ENCODE peak calls at places on chromosomes 1 and 21, in six cellular contexts. One of them, this sample, is unnamed.

GRCh38 chr1:184429342-184429741 is 42.5 kb downstream of the C1orf21 start:
- DNase-seq in endothelial cell: no peak
- DNase-seq in foreskin fibroblast: no peak
- DNase-seq in sciatic nerve: no peak
- DNase-seq in activated T-cell treated with anti-CD3 and anti-CD28 coated beads for 1 hour: no peak
- DNase-seq in HTR-8/SVneo: no peak
- DNase-seq in this sample: no peak

GRCh38 chr21:45246014-45246413 is 41.7 kb downstream of the POFUT2 start:
- DNase-seq in sciatic nerve: no peak
- DNase-seq in endothelial cell: no peak
- DNase-seq in foreskin fibroblast: no peak
- DNase-seq in activated T-cell treated with anti-CD3 and anti-CD28 coated beads for 1 hour: no peak
- DNase-seq in HTR-8/SVneo: no peak
- DNase-seq in this sample: no peak

GRCh38 chr1:72063364-72063763 is 219.0 kb downstream of the NEGR1 start:
- DNase-seq in endothelial cell: no peak
- DNase-seq in sciatic nerve: no peak
- DNase-seq in HTR-8/SVneo: no peak
- DNase-seq in activated T-cell treated with anti-CD3 and anti-CD28 coated beads for 1 hour: no peak
- DNase-seq in foreskin fibroblast: peak
- DNase-seq in this sample: no peak

GRCh38 chr1:84504580-84505021 is 1.6 kb upstream of the SPATA1 start:
- DNase-seq in sciatic nerve: no peak
- DNase-seq in activated T-cell treated with anti-CD3 and anti-CD28 coated beads for 1 hour: no peak
- DNase-seq in endothelial cell: no peak
- DNase-seq in foreskin fibroblast: peak
- DNase-seq in HTR-8/SVneo: peak
- DNase-seq in this sample: no peak

GRCh38 chr21:44019568-44019958 is 7.5 kb downstream of the TRAPPC10 start:
- DNase-seq in foreskin fibroblast: no peak
- DNase-seq in endothelial cell: no peak
- DNase-seq in sciatic nerve: no peak
- DNase-seq in HTR-8/SVneo: no peak
- DNase-seq in activated T-cell treated with anti-CD3 and anti-CD28 coated beads for 1 hour: no peak
- DNase-seq in this sample: no peak

GRCh38 chr1:40646385-40646784 is 19.1 kb downstream of the RIMS3 start:
- DNase-seq in endothelial cell: no peak
- DNase-seq in activated T-cell treated with anti-CD3 and anti-CD28 coated beads for 1 hour: no peak
- DNase-seq in HTR-8/SVneo: no peak
- DNase-seq in sciatic nerve: no peak
- DNase-seq in foreskin fibroblast: peak
- DNase-seq in this sample: no peak

GRCh38 chr1:55478742-55479141 is 263.6 kb upstream of the USP24 start:
- DNase-seq in sciatic nerve: no peak
- DNase-seq in activated T-cell treated with anti-CD3 and anti-CD28 coated beads for 1 hour: no peak
- DNase-seq in foreskin fibroblast: no peak
- DNase-seq in endothelial cell: no peak
- DNase-seq in HTR-8/SVneo: peak
- DNase-seq in this sample: no peak

GRCh38 chr1:39915499-39916129 is 13.9 kb upstream of the MYCL start:
- DNase-seq in sciatic nerve: no peak
- DNase-seq in foreskin fibroblast: no peak
- DNase-seq in endothelial cell: no peak
- DNase-seq in HTR-8/SVneo: no peak
- DNase-seq in activated T-cell treated with anti-CD3 and anti-CD28 coated beads for 1 hour: no peak
- DNase-seq in this sample: no peak

GRCh38 chr1:100736766-100737165 is 17.2 kb downstream of the VCAM1 start:
- DNase-seq in HTR-8/SVneo: peak
- DNase-seq in sciatic nerve: no peak
- DNase-seq in foreskin fibroblast: peak
- DNase-seq in activated T-cell treated with anti-CD3 and anti-CD28 coated beads for 1 hour: no peak
- DNase-seq in endothelial cell: no peak
- DNase-seq in this sample: no peak

GRCh38 chr1:2982615-2983318 is 38.5 kb upstream of the ACTRT2 start:
- DNase-seq in HTR-8/SVneo: no peak
- DNase-seq in sciatic nerve: peak
- DNase-seq in endothelial cell: no peak
- DNase-seq in foreskin fibroblast: no peak
- DNase-seq in activated T-cell treated with anti-CD3 and anti-CD28 coated beads for 1 hour: no peak
- DNase-seq in this sample: no peak

GRCh38 chr21:16797530-16797929 is 715.3 kb upstream of the CXADR start:
- DNase-seq in endothelial cell: no peak
- DNase-seq in foreskin fibroblast: no peak
- DNase-seq in HTR-8/SVneo: no peak
- DNase-seq in activated T-cell treated with anti-CD3 and anti-CD28 coated beads for 1 hour: no peak
- DNase-seq in sciatic nerve: no peak
- DNase-seq in this sample: no peak

GRCh38 chr21:27158967-27159366 is 192.1 kb upstream of the ADAMTS5 start:
- DNase-seq in activated T-cell treated with anti-CD3 and anti-CD28 coated beads for 1 hour: no peak
- DNase-seq in endothelial cell: no peak
- DNase-seq in sciatic nerve: no peak
- DNase-seq in HTR-8/SVneo: no peak
- DNase-seq in foreskin fibroblast: no peak
- DNase-seq in this sample: no peak

GRCh38 chr1:53804791-53805505 is 33.1 kb downstream of the NDC1 start:
- DNase-seq in activated T-cell treated with anti-CD3 and anti-CD28 coated beads for 1 hour: no peak
- DNase-seq in sciatic nerve: no peak
- DNase-seq in HTR-8/SVneo: no peak
- DNase-seq in endothelial cell: no peak
- DNase-seq in foreskin fibroblast: peak
- DNase-seq in this sample: no peak

GRCh38 chr1:3645247-3645646 is 4.7 kb downstream of the WRAP73 start:
- DNase-seq in activated T-cell treated with anti-CD3 and anti-CD28 coated beads for 1 hour: no peak
- DNase-seq in sciatic nerve: no peak
- DNase-seq in endothelial cell: no peak
- DNase-seq in HTR-8/SVneo: no peak
- DNase-seq in foreskin fibroblast: no peak
- DNase-seq in this sample: no peak

GRCh38 chr1:75053207-75053606 is 81.0 kb upstream of the LHX8 start:
- DNase-seq in endothelial cell: no peak
- DNase-seq in HTR-8/SVneo: no peak
- DNase-seq in foreskin fibroblast: no peak
- DNase-seq in sciatic nerve: no peak
- DNase-seq in activated T-cell treated with anti-CD3 and anti-CD28 coated beads for 1 hour: no peak
- DNase-seq in this sample: no peak

This sample was measured in CD8-positive, alpha-beta T cell.